ENCODE peak calls at places on chromosomes 16 and 17, in eight cellular contexts. L is AG09309, D is PC-9, T is choroid plexus epithelial cell, Q is BJ, J is left ventricle myocardium inferior, C is lower lobe of right lung, X is fibroblast of mammary gland. B is an unnamed sample.

GRCh38 chr16:23194497-23195221 is 12.1 kb downstream of the SCNN1G start:
- DNase-seq in D (no peak), C (no peak), Q (no peak), X (no peak), T (no peak), J (no peak), L (no peak), B (no peak)

GRCh38 chr17:45247429-45248131 is 14.3 kb downstream of the SPATA32 start:
- DNase-seq in L (no peak), Q (no peak), X (peak), J (peak), C (peak), T (peak), D (peak), B (peak)

GRCh38 chr17:21294321-21295035 is 10.0 kb downstream of the MAP2K3 start:
- DNase-seq in X (no peak), C (no peak), D (no peak), L (no peak), T (no peak), J (no peak), Q (no peak), B (no peak)

GRCh38 chr16:53053967-53054669 is 673 bp upstream of the CHD9 start:
- DNase-seq in J (peak), D (no peak), Q (no peak), T (peak), C (peak), L (no peak), X (peak), B (peak)

GRCh38 chr17:41864498-41864836 is 756 bp downstream of the KLHL11 start:
- DNase-seq in T (peak), C (no peak), X (no peak), Q (no peak), D (no peak), L (no peak), J (no peak), B (no peak)

GRCh38 chr17:36907407-36907806 is 29.9 kb upstream of the LHX1 start:
- DNase-seq in L (no peak), Q (no peak), D (no peak), T (no peak), X (no peak), C (no peak), J (no peak), B (no peak)

GRCh38 chr17:18108400-18109312 is at the start of gene MYO15A:
- DNase-seq in T (no peak), L (no peak), X (no peak), J (no peak), Q (no peak), C (no peak), D (no peak), B (no peak)

GRCh38 chr17:57408064-57408811 is 151.9 kb downstream of the MSI2 start:
- DNase-seq in C (peak), D (peak), T (no peak), X (no peak), L (no peak), J (no peak), Q (no peak), B (no peak)

GRCh38 chr17:74875155-74875969 is 2.6 kb upstream of the FDXR start:
- DNase-seq in D (no peak), X (no peak), T (no peak), L (no peak), Q (no peak), C (no peak), J (no peak), B (no peak)

GRCh38 chr17:66637491-66637890 is 197.4 kb upstream of the CACNG5 start:
- DNase-seq in T (no peak), X (no peak), Q (no peak), C (no peak), J (no peak), D (peak), L (no peak), B (no peak)

GRCh38 chr16:79593074-79593531 is 7.4 kb downstream of the MAF start:
- DNase-seq in L (no peak), J (no peak), D (no peak), C (no peak), X (no peak), T (peak), Q (no peak), B (no peak)

GRCh38 chr16:88633684-88634140 is 4.7 kb upstream of the IL17C start:
- DNase-seq in Q (no peak), T (peak), C (peak), L (no peak), X (peak), J (no peak), D (no peak), B (peak)

GRCh38 chr16:12089492-12090161 is 113.1 kb downstream of the SNX29 start:
- DNase-seq in D (no peak), X (peak), L (no peak), T (peak), J (peak), Q (no peak), C (peak), B (peak)

GRCh38 chr17:48562934-48563333 is 15.2 kb downstream of the HOXB4 start:
- DNase-seq in C (no peak), X (no peak), J (no peak), L (no peak), T (no peak), Q (no peak), D (no peak), B (no peak)
- H3K4me3 ChIP-seq in C (no peak), X (no peak), J (no peak), L (no peak), T (no peak), Q (no peak), D (no peak), B (peak)

DNA sequence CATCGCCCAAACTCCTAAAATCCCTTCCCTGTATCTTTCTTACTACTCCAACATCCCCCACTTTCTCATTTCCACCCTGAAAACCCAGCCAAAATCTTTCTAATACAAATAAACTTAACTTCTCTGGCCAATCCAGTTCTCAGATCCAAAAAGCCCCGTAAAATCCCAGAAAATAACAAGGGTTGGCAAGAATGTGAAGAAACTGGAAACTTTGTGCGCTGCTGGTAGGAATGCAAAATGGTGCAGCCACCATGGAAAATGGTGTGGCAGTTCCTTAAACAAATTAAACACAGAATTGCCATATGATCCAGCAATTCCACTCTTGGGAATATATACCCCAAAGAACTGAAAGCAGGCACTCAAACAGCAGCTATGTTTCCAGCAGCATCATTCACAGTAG is 24.1 kb downstream of the LRRC75A start:
- DNase-seq in T (no peak), L (no peak), C (no peak), X (no peak), J (no peak), Q (no peak), D (no peak), B (peak)
- TF ChIP-seq CTCF in T (no peak), L (peak), C (no peak), X (no peak), J (no peak), Q (no peak), D (no peak), B (peak)

DNA sequence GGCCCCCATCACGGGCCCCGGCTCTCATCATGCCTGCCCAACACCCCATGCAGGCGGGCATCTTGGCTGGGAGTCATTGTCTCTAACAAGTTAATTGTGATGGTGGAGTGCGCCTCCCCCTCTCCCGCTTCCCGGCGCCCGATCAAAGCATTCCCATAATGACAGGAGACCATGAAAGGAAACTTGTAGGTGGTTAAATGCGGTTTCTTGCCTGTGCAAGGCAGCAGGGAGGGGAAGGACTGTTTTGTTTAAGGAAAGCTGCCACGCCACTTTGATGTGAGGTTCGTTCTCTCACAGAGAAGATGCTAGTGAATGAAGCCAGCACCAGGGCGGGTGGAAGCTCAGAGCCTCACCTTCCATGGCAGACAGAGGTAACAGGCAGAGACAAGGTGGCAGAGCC is 45.4 kb downstream of the C16orf78 start:
- DNase-seq in X (no peak), L (no peak), J (no peak), T (no peak), C (no peak), D (no peak), Q (no peak), B (no peak)
- H3K4me3 ChIP-seq in X (no peak), L (no peak), J (no peak), T (no peak), C (no peak), D (no peak), Q (no peak), B (no peak)

GRCh38 chr16:25390761-25391160 is 133.1 kb upstream of the ZKSCAN2 start:
- DNase-seq in D (no peak), T (no peak), L (no peak), X (no peak), J (no peak), C (no peak), Q (no peak), B (no peak)

DNA sequence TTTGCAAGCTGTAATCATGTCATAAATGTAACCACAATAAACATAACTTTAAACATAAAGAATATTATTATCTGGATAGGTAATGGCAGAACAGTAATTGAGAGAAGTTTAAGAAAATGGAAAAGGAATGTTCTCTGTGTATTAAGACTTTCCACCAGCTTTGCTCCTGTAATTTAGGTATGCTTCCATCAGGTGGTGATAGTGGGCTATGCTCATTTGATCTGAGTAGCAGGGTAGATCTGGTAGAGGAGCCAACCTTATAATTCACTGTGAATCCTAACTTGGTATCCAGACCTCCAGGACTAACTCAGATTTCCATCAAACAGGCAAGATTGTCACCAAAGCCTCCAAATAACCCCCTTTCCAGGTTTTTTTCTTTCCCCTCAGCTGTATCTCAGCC is 137.9 kb upstream of the ZKSCAN2 start:
- DNase-seq in J (no peak), C (no peak), T (no peak), Q (no peak), X (no peak), L (no peak), D (no peak), B (no peak)
- TF ChIP-seq CTCF in J (no peak), C (no peak), T (no peak), Q (no peak), X (no peak), L (no peak), D (no peak), B (no peak)

DNA sequence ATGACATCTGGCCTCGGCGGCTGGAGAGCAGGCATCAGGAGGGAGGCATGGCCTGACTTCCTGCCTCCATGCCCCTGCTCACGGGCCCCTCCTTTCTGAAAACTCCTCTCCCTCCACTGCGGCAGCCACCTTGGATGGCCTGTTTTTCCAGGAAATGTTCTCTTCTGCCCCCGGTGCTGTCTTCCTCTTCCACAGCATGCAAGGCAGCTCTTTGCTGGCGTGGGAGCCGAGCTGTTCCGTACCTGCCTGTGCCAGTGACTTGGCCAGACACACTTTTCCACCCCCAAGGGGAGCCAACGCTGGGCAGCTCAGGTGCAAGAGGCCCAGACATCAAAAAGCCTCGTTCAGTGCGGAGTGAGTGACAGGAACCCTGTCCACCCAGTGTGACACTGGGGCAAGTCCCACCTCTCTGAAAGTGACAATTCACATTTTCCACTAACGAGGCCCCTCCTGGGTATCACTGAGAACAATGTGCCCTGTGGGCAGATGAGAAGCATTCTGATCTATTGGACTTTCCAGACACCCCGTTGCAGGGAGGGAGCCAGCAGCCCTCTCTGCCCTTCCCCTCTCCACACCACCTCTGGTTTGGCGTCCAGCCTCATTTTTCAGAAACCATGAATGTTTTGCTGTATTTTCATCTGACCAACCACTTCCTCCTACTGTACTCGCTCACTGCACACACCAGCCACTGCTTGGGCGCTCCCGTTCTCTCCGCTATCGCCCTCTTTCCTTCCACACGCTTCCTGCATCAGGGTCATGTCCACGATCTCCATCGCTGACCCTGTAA is 31.1 kb downstream of the NSMCE1 start:
- DNase-seq in Q (no peak), C (peak), L (no peak), J (no peak), D (no peak), X (no peak), T (no peak), B (no peak)
- H3K4me3 ChIP-seq in Q (no peak), C (peak), L (no peak), J (no peak), D (no peak), X (no peak), T (no peak), B (no peak)

GRCh38 chr16:86961133-86961720 is 356.0 kb downstream of the C16orf95 start:
- DNase-seq in C (no peak), Q (no peak), T (peak), D (no peak), J (no peak), X (peak), L (no peak), B (peak)

GRCh38 chr16:86960266-86960665 is 356.9 kb downstream of the C16orf95 start:
- DNase-seq in L (no peak), C (no peak), X (no peak), D (no peak), T (no peak), J (no peak), Q (no peak), B (no peak)

GRCh38 chr16:86956437-86956836 is 360.8 kb downstream of the C16orf95 start:
- DNase-seq in C (no peak), T (no peak), D (no peak), J (no peak), L (no peak), Q (no peak), X (no peak), B (no peak)

GRCh38 chr16:86959729-86960128 is 357.5 kb downstream of the C16orf95 start:
- DNase-seq in C (no peak), Q (no peak), J (no peak), X (no peak), D (no peak), T (no peak), L (no peak), B (no peak)

DNA sequence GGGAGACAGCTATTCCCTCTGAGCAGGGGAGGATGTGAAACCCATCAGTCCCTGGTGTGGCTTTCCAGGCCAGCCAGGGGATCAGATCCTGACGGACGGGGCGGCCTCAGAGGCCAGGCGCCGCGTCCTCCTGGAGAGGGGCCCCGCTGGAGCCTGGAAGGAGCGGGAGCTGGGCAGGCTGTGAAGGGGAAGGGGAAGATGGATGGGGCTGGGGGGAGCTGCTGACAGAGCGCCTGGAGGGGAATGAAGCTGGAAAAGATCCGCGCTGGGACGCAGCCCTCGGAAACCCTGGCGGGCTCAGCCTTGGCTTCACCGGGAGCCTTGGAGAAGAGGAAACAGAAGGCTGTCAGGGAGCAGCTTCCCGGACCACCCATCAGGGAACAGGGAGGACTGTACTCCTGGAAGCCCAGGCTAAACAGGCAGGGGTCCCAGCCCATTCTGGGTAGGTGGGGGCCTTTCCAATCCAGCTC is 358.0 kb downstream of the C16orf95 start:
- DNase-seq in D (no peak), L (no peak), X (no peak), Q (no peak), T (no peak), J (no peak), C (no peak), B (no peak)
- TF ChIP-seq CTCF in D (no peak), L (no peak), X (no peak), Q (no peak), T (no peak), J (no peak), C (no peak), B (no peak)

DNA sequence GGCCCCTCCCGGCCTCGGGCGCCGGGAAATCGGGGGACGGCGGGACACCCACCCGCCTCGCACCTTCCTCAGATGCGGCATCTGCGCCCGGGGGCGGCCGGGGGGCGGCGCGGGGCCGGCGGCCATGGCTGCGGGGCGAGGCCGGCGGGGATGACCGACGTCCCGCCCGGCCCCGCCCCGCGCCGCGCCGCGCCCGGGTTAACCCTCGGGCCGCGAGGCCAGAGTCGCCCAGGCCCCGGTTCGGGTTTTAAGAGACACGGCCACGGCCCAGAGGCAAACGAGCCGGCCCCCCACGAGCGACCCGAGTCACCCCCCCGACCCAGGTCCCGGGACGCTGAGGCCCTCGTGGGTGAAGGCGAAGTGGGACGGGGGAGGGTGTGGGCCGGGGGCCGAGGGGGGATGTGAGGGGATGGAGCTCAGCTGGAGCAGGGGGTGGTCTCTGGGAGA is at the start of gene RGS11:
- DNase-seq in T (no peak), C (no peak), J (no peak), D (no peak), L (no peak), X (no peak), Q (no peak), B (no peak)
- H3K4me3 ChIP-seq in T (peak), C (peak), J (peak), D (no peak), L (peak), X (no peak), Q (peak), B (peak)

GRCh38 chr16:71216714-71217113 is 13.8 kb downstream of the HYDIN start:
- DNase-seq in C (no peak), J (no peak), D (no peak), X (no peak), L (no peak), T (no peak), Q (no peak), B (no peak)
- TF ChIP-seq CTCF in C (no peak), J (no peak), D (no peak), X (peak), L (no peak), T (peak), Q (no peak), B (no peak)